ENCODE peak calls at places on chromosomes 12 and 14, in four cellular contexts. C, N, W and X are unnamed samples.

GRCh38 chr12:90299121-90299520 is 590.5 kb upstream of the ATP2B1 start:
- DNase-seq in C (no peak), W (no peak), N (no peak), X (no peak)

GRCh38 chr12:92859650-92860386 is 69.3 kb downstream of the EEA1 start:
- DNase-seq in N (no peak), W (no peak), C (no peak), X (no peak)

GRCh38 chr12:121025442-121026226 is 9.3 kb upstream of the C12orf43 start:
- DNase-seq in W (no peak), C (no peak), N (no peak), X (no peak)

GRCh38 chr12:57237952-57238853 is 8.7 kb downstream of the SHMT2 start:
- DNase-seq in C (peak; percentile 75), W (no peak), N (peak; percentile 25), X (peak; percentile 41)

GRCh38 chr14:91888641-91889476 is 21.5 kb upstream of the TC2N start:
- DNase-seq in C (no peak), N (no peak), W (no peak), X (no peak)

GRCh38 chr12:16513231-16513630 is 92.7 kb downstream of the LMO3 start:
- DNase-seq in N (no peak), W (no peak), C (no peak), X (no peak)

GRCh38 chr14:102097441-102098135 is 10.7 kb upstream of the HSP90AA1 start:
- DNase-seq in C (peak; percentile 42), N (no peak), W (no peak), X (no peak)

GRCh38 chr12:130053641-130054040 is 108.6 kb upstream of the FZD10 start:
- DNase-seq in C (no peak), N (no peak), W (no peak), X (no peak)

GRCh38 chr14:61074852-61075251 is 93.8 kb downstream of the SLC38A6 start:
- DNase-seq in C (no peak), N (no peak), W (no peak), X (no peak)

GRCh38 chr14:75249251-75249957 is 29.2 kb upstream of the FOS start:
- DNase-seq in N (peak; percentile 79), W (peak; percentile 33), C (peak; percentile 50), X (peak; percentile 24)

GRCh38 chr14:75247939-75248338 is 30.7 kb upstream of the FOS start:
- DNase-seq in C (no peak), N (no peak), W (no peak), X (no peak)

GRCh38 chr14:75246546-75247285 is 31.9 kb upstream of the FOS start:
- DNase-seq in W (no peak), N (no peak), C (no peak), X (no peak)

GRCh38 chr14:75249958-75250336 is 28.7 kb upstream of the FOS start:
- DNase-seq in W (no peak), N (no peak), C (no peak), X (no peak)

GRCh38 chr14:75247286-75247922 is 31.2 kb upstream of the FOS start:
- DNase-seq in W (no peak), N (peak; percentile 71), C (no peak), X (no peak)
- TF ChIP-seq CTCF in W (no peak), N (no peak), C (no peak), X (no peak)

DNA sequence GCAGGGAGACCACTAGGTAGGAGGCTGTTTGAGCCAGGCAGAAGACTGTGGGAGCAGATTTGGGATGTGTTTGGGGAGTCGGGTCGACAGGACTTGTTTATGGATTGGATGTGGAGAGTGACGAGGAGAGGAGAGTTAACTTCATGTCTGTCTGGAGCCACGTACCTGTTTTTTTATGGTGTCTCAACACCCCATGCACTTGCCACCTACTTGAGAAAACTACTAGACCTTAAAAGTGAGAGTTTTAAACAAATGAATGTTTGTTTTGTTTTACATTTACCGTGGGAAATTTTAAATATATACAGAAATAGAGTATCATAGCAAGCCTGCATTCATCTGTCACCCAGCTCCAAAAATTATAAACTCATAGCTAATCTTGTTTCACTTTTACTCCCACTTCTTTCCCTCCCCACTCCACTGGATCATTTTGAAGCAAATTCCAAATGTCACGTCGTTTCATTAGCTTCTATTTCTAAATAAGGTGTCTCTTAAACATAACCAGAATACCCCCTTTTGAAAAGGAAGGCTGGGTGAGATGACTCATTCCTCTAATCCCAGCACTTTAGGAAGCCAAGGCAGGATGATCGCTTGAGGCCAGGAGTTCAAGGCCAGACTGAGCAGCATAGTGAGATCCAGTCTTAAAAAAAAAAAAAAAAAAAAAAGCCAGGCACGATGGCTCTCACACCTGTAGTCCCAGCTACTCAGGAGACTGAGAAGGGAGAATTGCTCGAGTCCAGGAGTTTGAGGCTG is 136.2 kb downstream of the ANO6 start:
- DNase-seq in C (no peak), W (no peak), N (no peak), X (no peak)
- TF ChIP-seq CTCF in C (no peak), W (no peak), N (no peak), X (no peak)

DNA sequence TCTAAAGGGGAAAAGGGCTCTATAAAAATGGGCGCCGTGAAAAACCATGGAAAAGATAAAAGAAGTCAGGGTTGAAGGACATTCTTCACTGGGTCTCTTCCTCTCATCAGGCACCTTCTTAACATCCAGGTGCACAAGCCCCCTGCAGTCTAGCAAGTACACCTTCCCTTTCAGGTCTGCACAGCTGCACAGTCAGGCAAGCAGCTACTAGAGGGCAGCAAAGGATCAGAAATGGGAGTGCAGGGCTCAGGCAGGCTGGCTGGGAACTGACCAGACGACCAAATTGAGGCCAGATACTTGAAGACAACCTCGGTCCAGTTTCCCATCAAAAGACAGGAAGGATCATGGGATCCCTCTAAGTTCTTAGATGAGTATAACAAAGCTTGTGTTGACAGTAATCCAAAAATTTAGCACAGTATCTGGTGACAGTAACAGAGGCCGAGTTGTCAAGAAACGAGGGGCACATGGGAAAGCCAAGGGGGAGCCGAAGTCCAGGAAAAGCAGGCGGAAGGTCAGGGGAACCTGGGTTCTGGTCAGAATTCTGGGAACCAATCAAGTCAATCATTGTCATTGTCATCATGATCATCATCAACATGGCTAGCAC is 10.1 kb upstream of the GRIP1 start:
- DNase-seq in N (peak; percentile 43), W (peak; percentile 13), C (no peak), X (no peak)
- TF ChIP-seq CTCF in N (peak; percentile 47), W (peak; percentile 59), C (no peak), X (no peak)

DNA sequence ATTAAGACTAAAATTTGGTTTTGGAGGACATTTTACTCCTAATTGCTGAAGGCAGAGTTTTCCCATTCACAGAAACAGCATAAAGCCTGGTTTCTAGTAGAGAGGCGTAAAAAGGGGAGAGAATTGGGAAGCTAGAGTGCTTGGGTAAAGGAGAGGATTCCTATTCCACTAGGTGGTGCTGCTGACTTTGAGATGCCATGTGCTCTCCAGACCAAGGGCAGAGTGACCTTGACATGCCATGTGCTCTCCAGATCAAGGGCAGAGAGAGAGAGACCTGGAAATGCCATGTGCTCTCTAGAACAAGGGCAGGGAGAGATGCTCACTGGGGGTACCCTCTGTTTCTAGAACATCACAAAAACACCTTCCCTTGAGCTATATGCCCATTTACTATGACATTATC is 176.2 kb upstream of the PDZRN4 start:
- DNase-seq in W (no peak), C (no peak), N (no peak), X (no peak)
- TF ChIP-seq CTCF in W (no peak), C (peak; percentile 44), N (no peak), X (no peak)

DNA sequence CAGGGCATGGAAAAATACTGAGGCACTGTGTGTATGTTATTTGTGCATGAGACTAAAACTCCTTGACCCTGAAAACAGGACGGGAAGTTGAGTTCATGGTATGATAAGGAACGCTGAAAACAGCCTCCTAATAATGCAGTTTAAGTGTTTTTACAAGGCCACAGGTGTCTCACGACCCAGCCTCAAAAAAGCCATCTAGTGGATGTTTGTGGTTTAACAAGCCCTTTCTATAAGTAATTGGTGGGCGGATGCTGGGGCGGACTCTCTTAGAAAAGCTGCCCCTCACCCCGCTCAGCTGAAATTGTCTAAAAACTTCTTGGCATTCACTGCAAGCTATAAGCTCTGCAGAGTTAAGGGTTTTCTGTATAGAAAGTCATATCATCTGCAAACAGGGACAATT is 184.5 kb downstream of the NUBPL start:
- DNase-seq in W (no peak), N (no peak), C (no peak), X (no peak)
- TF ChIP-seq CTCF in W (no peak), N (no peak), C (no peak), X (no peak)

DNA sequence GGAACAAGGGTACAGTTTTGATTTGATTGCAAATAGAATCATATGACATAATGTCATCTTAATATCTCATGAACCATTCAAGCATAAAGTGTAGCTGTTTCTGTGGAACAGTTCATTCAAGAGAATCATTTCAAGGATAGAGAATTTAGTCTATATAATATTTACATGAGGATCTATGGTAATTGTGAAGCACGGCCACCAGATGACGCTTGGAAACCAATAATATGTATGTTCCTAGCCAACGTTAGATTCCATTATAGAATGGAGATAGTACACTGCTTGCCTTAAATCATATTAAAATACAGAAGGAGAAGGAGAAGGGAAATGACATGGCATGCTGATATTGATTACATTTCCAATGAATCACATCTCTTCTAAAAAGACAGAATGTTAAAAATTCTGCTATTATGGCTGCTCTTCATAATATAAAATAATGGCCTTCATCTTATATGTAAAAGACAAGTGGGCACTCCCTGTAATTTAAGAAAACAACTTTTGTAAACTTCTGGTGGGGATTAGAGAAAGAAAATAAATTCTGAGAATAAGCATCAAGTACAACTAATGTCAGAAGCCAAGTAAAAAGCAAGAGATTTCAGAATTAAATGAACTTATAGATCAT is 351.0 kb downstream of the NAV3 start:
- DNase-seq in N (no peak), C (no peak), W (peak; percentile 50), X (no peak)
- TF ChIP-seq CTCF in N (no peak), C (no peak), W (peak; percentile 55), X (no peak)